ENCODE peak calls at places on chromosomes 13 and 19, in six cellular contexts. W, C, I, T, K and E are unnamed samples.

GRCh38 chr19:41863209-41863931 is 3.3 kb downstream of the RPS19 start:
- DNase-seq in W (no peak), C (no peak), I (no peak), T (no peak), K (no peak), E (no peak)

GRCh38 chr13:113526466-113527220 is 36.1 kb upstream of the DCUN1D2 start:
- DNase-seq in W (no peak), C (no peak), I (no peak), T (no peak), K (no peak), E (no peak)

GRCh38 chr13:36430247-36431203 is 1.8 kb upstream of the CCNA1 start:
- DNase-seq in W (no peak), C (no peak), I (no peak), T (no peak), K (no peak), E (no peak)

GRCh38 chr13:87820221-87820620 is 149.1 kb downstream of the SLITRK5 start:
- DNase-seq in W (no peak), C (no peak), I (no peak), T (peak), K (no peak), E (no peak)

GRCh38 chr19:51702103-51702753 is 9.1 kb downstream of the SPACA6 start:
- DNase-seq in W (peak), C (no peak), I (peak), T (peak), K (peak), E (no peak)

GRCh38 chr13:103497404-103497803 is 431.2 kb upstream of the SLC10A2 start:
- DNase-seq in W (no peak), C (no peak), I (no peak), T (no peak), K (no peak), E (no peak)

GRCh38 chr13:110294146-110294545 is 12.8 kb downstream of the COL4A1 start:
- DNase-seq in W (no peak), C (no peak), I (no peak), T (peak), K (no peak), E (no peak)

GRCh38 chr13:36447501-36447900 is 15.2 kb downstream of the CCNA1 start:
- DNase-seq in W (no peak), C (no peak), I (no peak), T (peak), K (no peak), E (no peak)

GRCh38 chr13:41352935-41353801 is 42.1 kb downstream of the NAA16 start:
- DNase-seq in W (no peak), C (no peak), I (peak), T (peak), K (no peak), E (peak)

GRCh38 chr19:39154626-39155100 is 29.1 kb downstream of the PAK4 start:
- DNase-seq in W (no peak), C (no peak), I (peak), T (no peak), K (peak), E (no peak)

GRCh38 chr13:102580552-102581169 is 16.1 kb upstream of the TPP2 start:
- DNase-seq in W (no peak), C (no peak), I (peak), T (peak), K (no peak), E (peak)

GRCh38 chr13:70098669-70099068 is 9.0 kb upstream of the ATXN8OS start:
- DNase-seq in W (no peak), C (no peak), I (no peak), T (no peak), K (no peak), E (no peak)
- TF ChIP-seq CTCF in W (peak), C (no peak), I (peak), T (no peak), K (peak), E (peak)

GRCh38 chr13:30982911-30983310 is 50.5 kb downstream of the TEX26 start:
- DNase-seq in W (no peak), C (no peak), I (no peak), T (no peak), K (no peak), E (no peak)

GRCh38 chr13:30983431-30983830 is 51.0 kb downstream of the TEX26 start:
- DNase-seq in W (no peak), C (no peak), I (no peak), T (no peak), K (no peak), E (no peak)

GRCh38 chr13:30976041-30976440 is 43.6 kb downstream of the TEX26 start:
- DNase-seq in W (no peak), C (no peak), I (no peak), T (no peak), K (no peak), E (no peak)

GRCh38 chr13:30982506-30982905 is 50.0 kb downstream of the TEX26 start:
- DNase-seq in W (no peak), C (no peak), I (no peak), T (peak), K (no peak), E (no peak)

DNA sequence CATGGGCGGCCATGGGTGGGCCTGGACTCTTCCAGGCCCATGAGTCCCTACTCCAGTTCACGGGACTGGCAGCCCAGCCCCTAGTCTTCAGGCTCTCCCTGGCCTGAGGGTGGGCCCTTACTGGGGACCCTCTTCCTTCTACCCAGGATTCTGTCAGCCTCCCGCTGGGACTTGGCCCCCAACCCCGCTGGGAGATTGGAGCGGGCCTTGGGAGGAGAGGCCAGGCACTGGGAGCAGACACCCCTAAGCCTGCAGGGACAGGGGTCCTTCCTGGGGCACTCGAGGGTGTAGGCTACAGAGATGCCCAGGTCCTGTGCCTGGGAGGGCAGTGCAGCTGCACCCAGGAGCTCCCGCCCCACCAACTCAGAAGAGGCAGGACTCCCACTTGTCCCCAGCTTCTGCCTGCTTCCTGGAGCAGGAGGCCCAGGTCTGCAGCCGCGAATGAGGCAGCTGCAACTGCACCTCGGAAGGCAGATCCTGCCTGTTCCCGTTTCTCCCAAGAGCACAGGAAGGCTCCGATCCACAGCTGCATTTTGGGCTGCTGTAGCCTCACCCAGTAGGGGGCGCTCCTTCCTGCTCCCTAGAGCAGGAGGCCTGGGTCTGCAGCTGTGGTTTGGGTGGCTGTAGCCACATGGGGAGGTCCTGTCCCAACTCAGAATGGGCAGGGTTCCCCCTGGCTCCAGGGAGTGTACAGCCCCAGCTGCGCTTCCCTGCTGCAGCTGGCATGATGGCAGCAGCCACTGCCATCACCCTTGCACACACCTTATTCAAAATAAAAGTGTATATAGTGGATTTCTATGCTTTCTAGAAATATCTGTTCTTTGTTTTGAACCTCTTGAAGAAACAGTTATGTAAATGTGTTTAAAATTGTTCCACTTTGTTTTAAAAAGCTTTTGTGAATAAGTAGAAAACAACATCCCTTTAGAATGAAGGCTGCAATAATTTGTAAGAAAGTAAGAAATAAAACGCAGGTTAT is 46.8 kb downstream of the TEX26 start:
- DNase-seq in W (no peak), C (no peak), I (no peak), T (no peak), K (no peak), E (peak)
- TF ChIP-seq CTCF in W (peak), C (peak), I (peak), T (peak), K (peak), E (peak)

DNA sequence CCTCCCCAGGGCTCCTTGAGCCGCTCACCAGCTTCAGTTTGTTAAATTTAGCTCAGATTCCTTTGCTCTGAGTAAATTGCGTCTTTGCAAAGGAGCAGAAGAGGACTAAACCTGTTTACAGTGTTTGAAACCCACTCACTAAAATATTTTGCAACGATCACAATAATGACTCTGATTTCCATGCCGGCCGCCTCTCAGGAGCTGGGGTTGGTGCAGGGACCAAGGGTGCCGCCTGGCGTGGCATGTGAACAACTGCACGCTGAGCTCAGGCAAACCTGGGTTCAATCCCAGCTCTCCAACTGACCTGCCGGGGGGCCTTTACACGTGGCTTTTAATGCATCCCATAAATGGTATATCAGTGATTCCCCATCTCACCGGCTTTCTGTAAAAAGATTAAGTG is 68.7 kb upstream of the CACNA1A start:
- DNase-seq in W (no peak), C (no peak), I (no peak), T (peak), K (no peak), E (no peak)
- TF ChIP-seq CTCF in W (peak), C (peak), I (no peak), T (peak), K (peak), E (no peak)

GRCh38 chr19:7597689-7598088 is 2.0 kb downstream of the CAMSAP3 start:
- DNase-seq in W (no peak), C (no peak), I (no peak), T (peak), K (no peak), E (no peak)
- TF ChIP-seq CTCF in W (no peak), C (peak), I (no peak), T (no peak), K (no peak), E (no peak)

DNA sequence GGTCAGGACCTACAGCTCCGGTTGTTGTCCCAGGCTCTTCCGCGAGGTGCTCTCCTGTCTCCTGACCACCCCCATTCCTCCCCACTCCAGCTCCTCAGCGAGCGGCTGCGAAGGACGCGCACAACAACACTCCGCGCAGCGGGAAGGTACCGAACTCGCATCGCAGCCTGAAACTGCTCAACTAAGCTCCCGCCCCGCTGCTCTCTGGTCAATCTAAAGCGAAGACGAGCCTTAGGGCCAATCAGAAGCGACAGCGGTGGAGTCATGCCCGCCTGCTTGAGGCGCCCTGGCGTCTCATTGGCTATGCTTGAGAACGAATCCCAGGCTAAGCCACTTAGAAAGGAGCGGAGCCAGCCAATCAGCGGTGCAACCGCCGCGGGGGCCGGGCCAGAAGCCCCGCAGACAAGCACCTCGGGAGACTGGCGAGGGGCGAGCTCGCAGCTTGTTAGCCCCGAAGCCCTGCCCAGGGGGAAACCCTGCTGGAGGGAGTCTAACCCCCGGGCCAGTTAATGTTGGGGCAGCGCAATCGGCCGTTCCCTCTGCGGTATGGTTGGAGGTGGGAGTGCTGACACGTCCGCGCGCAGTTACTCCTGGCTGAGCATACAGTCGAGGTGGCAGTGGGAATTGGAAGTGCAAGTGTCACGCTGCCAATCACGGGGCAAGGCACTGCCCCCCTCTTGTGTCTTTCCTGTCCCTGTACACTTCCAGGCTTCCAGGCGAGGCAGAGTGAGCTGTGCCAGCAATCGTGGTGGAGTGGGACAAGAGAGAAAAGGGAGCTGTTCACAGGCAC is 1.9 kb upstream of the ZBTB32 start:
- DNase-seq in W (peak), C (peak), I (peak), T (peak), K (peak), E (peak)
- TF ChIP-seq CTCF in W (no peak), C (no peak), I (no peak), T (no peak), K (no peak), E (no peak)

DNA sequence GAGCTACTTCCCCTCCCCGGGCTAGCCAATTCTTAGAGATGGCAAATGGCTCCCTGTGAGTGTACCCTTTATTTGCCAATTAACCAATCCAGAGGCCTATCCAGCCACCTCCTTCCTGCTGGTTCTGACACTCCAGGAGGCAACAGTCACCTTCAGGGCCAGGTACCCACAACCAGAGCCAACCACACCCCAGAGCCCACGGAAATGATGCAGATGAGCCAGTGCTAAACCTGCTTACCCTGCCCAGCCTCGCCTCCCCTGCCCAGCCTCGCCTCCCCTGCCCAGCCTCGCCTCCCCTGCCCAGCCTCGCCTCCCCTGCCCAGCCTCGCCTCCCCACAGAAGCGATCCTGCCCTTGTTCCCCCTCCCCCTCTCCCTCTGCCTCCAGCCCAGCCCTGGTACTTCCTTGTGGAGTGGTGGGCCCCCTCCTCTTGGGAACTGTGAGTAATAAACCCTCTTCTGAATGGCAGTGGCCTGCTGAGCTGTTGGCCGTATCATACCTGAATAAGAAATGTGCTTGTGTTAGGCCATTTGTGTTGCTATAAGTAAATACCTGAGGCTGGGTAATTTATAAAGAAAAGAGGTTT is 173.8 kb upstream of the RNF113B start:
- DNase-seq in W (no peak), C (no peak), I (no peak), T (no peak), K (no peak), E (no peak)
- TF ChIP-seq CTCF in W (no peak), C (no peak), I (no peak), T (no peak), K (no peak), E (no peak)

GRCh38 chr13:30616927-30617314 is 799 bp upstream of the USPL1 start:
- DNase-seq in W (peak), C (no peak), I (peak), T (peak), K (peak), E (peak)
- TF ChIP-seq CTCF in W (no peak), C (no peak), I (no peak), T (no peak), K (no peak), E (no peak)

GRCh38 chr19:13152854-13153626 is 2.8 kb downstream of the IER2 start:
- DNase-seq in W (peak), C (peak), I (peak), T (peak), K (peak), E (peak)
- TF ChIP-seq CTCF in W (peak), C (peak), I (peak), T (no peak), K (peak), E (peak)

DNA sequence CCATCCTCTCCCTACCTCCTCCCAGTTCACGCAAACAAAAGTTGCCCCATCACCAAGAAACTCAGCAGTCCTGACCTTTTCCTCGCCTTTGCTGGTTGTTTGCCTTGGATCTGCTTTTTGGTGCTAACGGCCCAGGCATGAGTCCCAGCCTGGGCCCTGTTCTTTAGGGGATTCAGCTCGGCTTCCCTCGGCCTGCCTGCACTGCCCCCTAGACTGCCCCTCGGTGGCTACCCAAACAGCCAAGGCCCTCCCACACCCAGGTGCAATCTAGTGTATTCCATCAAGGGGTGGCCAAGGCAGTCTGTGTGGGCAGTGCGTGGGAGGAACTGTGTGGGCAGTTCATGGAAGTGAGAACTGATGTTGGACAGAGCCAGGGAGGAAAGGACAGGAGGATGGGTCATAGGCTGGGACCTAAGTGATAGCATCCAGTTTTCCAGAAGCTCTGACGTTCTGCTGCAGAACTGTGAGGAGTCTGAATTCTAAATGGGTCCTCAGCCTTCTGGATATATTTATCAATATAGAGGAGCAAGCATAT is 255.6 kb downstream of the DLEU7 start:
- DNase-seq in W (no peak), C (no peak), I (no peak), T (no peak), K (no peak), E (no peak)
- TF ChIP-seq CTCF in W (no peak), C (no peak), I (no peak), T (no peak), K (no peak), E (no peak)